ENCODE peak calls at places on chromosomes 4 and X, in four cellular contexts. One of them, this sample, is unnamed.
A peak's percentile ranks its signal among the peaks of the same experiment; 100 is the strongest.

GRCh38 chr4:142840516-142841123 is 5.5 kb downstream of the INPP4B start:
- DNase-seq in left lung: no peak
- DNase-seq in tibial artery: no peak
- DNase-seq in brain microvascular endothelial cell: peak; percentile 43
- DNase-seq in this sample: peak; percentile 70

GRCh38 chrX:10156199-10157031 is at the start of gene CLCN4:
- DNase-seq in left lung: peak; percentile 72
- DNase-seq in tibial artery: peak; percentile 74
- DNase-seq in brain microvascular endothelial cell: peak; percentile 11
- DNase-seq in this sample: peak; percentile 66

GRCh38 chr4:89588366-89588765 is 248.6 kb downstream of the SNCA start:
- DNase-seq in left lung: no peak
- DNase-seq in tibial artery: no peak
- DNase-seq in brain microvascular endothelial cell: no peak
- DNase-seq in this sample: no peak

GRCh38 chr4:113556382-113557134 is 205.0 kb downstream of the CAMK2D start:
- DNase-seq in left lung: no peak
- DNase-seq in tibial artery: no peak
- DNase-seq in brain microvascular endothelial cell: no peak
- DNase-seq in this sample: no peak

GRCh38 chrX:74578137-74578536 is 36.3 kb downstream of the RLIM start:
- DNase-seq in left lung: no peak
- DNase-seq in tibial artery: no peak
- DNase-seq in brain microvascular endothelial cell: no peak
- DNase-seq in this sample: no peak

GRCh38 chrX:22740836-22741235 is 258.9 kb upstream of the DDX53 start:
- DNase-seq in left lung: no peak
- DNase-seq in tibial artery: no peak
- DNase-seq in brain microvascular endothelial cell: no peak
- DNase-seq in this sample: no peak

GRCh38 chrX:8405631-8406030 is 59.0 kb upstream of the VCX3B start:
- DNase-seq in left lung: no peak
- DNase-seq in tibial artery: no peak
- DNase-seq in brain microvascular endothelial cell: no peak
- DNase-seq in this sample: no peak

GRCh38 chr4:187883049-187883448 is 112.5 kb upstream of the ZFP42 start:
- DNase-seq in left lung: no peak
- DNase-seq in tibial artery: no peak
- DNase-seq in brain microvascular endothelial cell: no peak
- DNase-seq in this sample: no peak

GRCh38 chrX:675279-675886 is 44.8 kb downstream of the SHOX start:
- DNase-seq in left lung: no peak
- DNase-seq in tibial artery: no peak
- DNase-seq in brain microvascular endothelial cell: no peak
- DNase-seq in this sample: no peak

GRCh38 chr4:88705805-88706518 is 8.3 kb upstream of the NAP1L5 start:
- DNase-seq in left lung: no peak
- DNase-seq in tibial artery: no peak
- DNase-seq in brain microvascular endothelial cell: no peak
- DNase-seq in this sample: peak; percentile 33

GRCh38 chr4:47933798-47934197 is 19.4 kb upstream of the NFXL1 start:
- DNase-seq in left lung: no peak
- DNase-seq in tibial artery: no peak
- DNase-seq in brain microvascular endothelial cell: no peak
- DNase-seq in this sample: peak; percentile 71

GRCh38 chrX:31506360-31506759 is 434.5 kb upstream of the FTHL17 start:
- DNase-seq in left lung: no peak
- DNase-seq in tibial artery: no peak
- DNase-seq in brain microvascular endothelial cell: no peak
- DNase-seq in this sample: no peak

GRCh38 chrX:120147537-120147936 is 10.9 kb upstream of the RHOXF2 start:
- DNase-seq in left lung: no peak
- DNase-seq in tibial artery: no peak
- DNase-seq in brain microvascular endothelial cell: no peak
- DNase-seq in this sample: no peak

GRCh38 chr4:87058272-87059073 is 123.7 kb downstream of the AFF1 start:
- DNase-seq in left lung: no peak
- DNase-seq in tibial artery: no peak
- DNase-seq in brain microvascular endothelial cell: no peak
- DNase-seq in this sample: no peak

GRCh38 chr4:38696697-38697096 is 32.7 kb downstream of the KLF3 start:
- DNase-seq in left lung: no peak
- DNase-seq in tibial artery: no peak
- DNase-seq in brain microvascular endothelial cell: no peak
- DNase-seq in this sample: peak; percentile 36

GRCh38 chr4:112289407-112290253 is 3.9 kb upstream of the TIFA start:
- DNase-seq in left lung: no peak
- DNase-seq in tibial artery: no peak
- DNase-seq in brain microvascular endothelial cell: no peak
- DNase-seq in this sample: no peak

GRCh38 chr4:112284662-112285411 is 867 bp downstream of the TIFA start:
- DNase-seq in left lung: no peak
- DNase-seq in tibial artery: no peak
- DNase-seq in brain microvascular endothelial cell: no peak
- DNase-seq in this sample: peak; percentile 39

GRCh38 chr4:112288455-112288854 is 2.8 kb upstream of the TIFA start:
- DNase-seq in left lung: no peak
- DNase-seq in tibial artery: no peak
- DNase-seq in brain microvascular endothelial cell: no peak
- DNase-seq in this sample: no peak

GRCh38 chr4:112290341-112290740 is 4.6 kb upstream of the TIFA start:
- DNase-seq in left lung: no peak
- DNase-seq in tibial artery: no peak
- DNase-seq in brain microvascular endothelial cell: no peak
- DNase-seq in this sample: no peak

DNA sequence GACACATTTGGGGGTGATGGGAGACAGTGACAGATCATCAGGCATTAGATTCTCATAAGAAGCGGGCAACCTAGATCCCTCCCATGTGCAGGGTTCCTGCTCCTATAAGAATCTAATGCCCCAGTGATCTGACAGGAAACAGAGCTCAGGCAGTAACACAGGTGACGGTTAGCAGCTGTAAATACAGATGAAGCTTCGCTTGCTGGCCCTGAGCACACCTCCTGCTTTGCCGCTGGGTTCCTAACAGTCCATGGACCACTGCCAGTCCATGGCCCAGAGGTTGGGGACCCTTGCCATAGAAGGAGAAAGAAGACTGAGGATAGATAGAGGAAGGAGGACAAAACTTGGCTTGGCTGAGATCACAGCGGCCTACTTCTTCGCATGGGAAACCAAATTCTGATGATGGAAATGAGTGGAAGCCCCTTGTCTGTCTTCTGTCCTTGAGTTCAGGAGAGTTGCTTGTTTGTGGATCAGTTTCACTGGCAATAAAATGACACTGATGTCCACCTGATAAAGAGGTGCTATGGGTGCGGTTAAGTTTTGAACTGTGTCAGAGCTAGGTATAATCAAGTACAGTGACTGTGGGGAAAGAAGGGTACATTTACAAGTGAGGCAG is 1.7 kb upstream of the TIFA start:
- DNase-seq in left lung: no peak
- DNase-seq in tibial artery: no peak
- DNase-seq in brain microvascular endothelial cell: no peak
- DNase-seq in this sample: no peak
- H3K4me3 ChIP-seq in left lung: no peak overlapping the region
- H3K4me3 ChIP-seq in tibial artery: no peak overlapping the region
- H3K4me3 ChIP-seq in brain microvascular endothelial cell: no peak overlapping the region
- H3K4me3 ChIP-seq in this sample: no peak overlapping the region

GRCh38 chrX:101759000-101759399 is 99.3 kb upstream of the ARMCX2 start:
- DNase-seq in left lung: no peak
- DNase-seq in tibial artery: peak; percentile 59
- DNase-seq in brain microvascular endothelial cell: peak; percentile 57
- DNase-seq in this sample: peak; percentile 42
- TF ChIP-seq CTCF in left lung: peak; percentile 41
- TF ChIP-seq CTCF in tibial artery: peak; percentile 32
- TF ChIP-seq CTCF in brain microvascular endothelial cell: peak; percentile 54
- TF ChIP-seq CTCF in this sample: peak; percentile 27

DNA sequence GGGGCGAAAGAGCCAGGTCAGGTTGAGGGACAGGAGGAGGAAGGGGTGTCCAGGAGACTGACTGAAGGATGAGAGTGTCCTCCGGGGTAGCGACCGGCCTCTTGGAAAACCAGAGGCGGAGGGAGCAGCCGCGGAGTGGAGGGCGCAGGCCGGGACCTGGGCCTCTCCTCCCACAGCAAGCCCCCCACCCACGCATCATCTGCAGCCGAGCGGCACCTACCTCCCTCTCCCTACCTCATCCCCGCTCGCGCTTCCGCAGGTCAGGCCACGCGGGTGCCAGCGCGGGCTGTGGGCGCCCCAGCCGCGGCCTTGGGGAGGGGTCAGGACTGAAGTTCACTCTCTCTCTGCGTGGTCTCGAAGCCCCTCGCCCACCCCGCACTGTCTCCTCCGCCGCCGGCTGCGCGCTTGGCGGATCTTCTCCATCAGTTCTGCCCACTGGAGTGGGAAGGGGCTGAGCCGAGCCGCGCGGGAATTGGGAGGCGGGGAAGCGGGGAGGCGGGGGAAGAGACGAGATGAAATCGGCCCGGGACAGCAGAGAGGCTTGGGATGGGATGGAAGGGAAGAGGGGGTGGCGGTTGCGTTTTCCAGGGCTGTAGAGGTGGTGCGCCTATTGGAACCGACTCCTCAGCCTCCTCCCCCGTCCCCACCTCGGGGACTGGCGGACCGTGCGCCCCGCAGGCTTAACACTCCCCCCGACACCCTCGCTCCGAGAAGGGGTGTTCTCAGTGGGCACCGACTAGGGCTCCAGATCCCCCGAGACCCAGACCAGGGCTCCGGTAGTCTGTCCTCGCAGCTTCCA is 1.8 kb downstream of the NLGN4X start:
- DNase-seq in left lung: no peak
- DNase-seq in tibial artery: no peak
- DNase-seq in brain microvascular endothelial cell: no peak
- DNase-seq in this sample: no peak
- H3K4me3 ChIP-seq in left lung: no peak overlapping the region
- H3K4me3 ChIP-seq in tibial artery: peak overlapping the region; percentile 29
- H3K4me3 ChIP-seq in brain microvascular endothelial cell: peak overlapping the region; percentile 52
- H3K4me3 ChIP-seq in this sample: peak overlapping the region; percentile 41

GRCh38 chrX:154892263-154892662 is 6.1 kb downstream of the F8A1 start:
- DNase-seq in left lung: no peak
- DNase-seq in tibial artery: no peak
- DNase-seq in brain microvascular endothelial cell: no peak
- DNase-seq in this sample: no peak

GRCh38 chrX:154890990-154891639 is 5.0 kb downstream of the F8A1 start:
- DNase-seq in left lung: no peak
- DNase-seq in tibial artery: no peak
- DNase-seq in brain microvascular endothelial cell: no peak
- DNase-seq in this sample: peak; percentile 4
- TF ChIP-seq CTCF in left lung: no peak
- TF ChIP-seq CTCF in tibial artery: no peak
- TF ChIP-seq CTCF in brain microvascular endothelial cell: no peak
- TF ChIP-seq CTCF in this sample: no peak

This sample was measured in foreskin fibroblast.